ENCODE peak calls at places on chromosomes 7 and 10, in six cellular contexts. One of them, this sample, is unnamed. For H3K36me3 and H3K4me1, the result is how much of the 10 kb centered on the place peaks cover.

GRCh38 chr10:93515963-93516450 is 19.6 kb downstream of the CEP55 start:
- DNase-seq in pancreas: no peak
- DNase-seq in endothelial cell of umbilical vein: no peak
- DNase-seq in CD4-positive, CD25-positive, alpha-beta regulatory T cell: no peak
- DNase-seq in uterus: no peak
- DNase-seq in mesendoderm: no peak
- DNase-seq in this sample: no peak

GRCh38 chr10:18238875-18239485 is 98.8 kb downstream of the CACNB2 start:
- DNase-seq in pancreas: no peak
- DNase-seq in endothelial cell of umbilical vein: peak
- DNase-seq in CD4-positive, CD25-positive, alpha-beta regulatory T cell: peak
- DNase-seq in uterus: no peak
- DNase-seq in mesendoderm: peak
- DNase-seq in this sample: no peak

GRCh38 chr7:80614911-80615310 is 23.5 kb upstream of the CD36 start:
- DNase-seq in pancreas: no peak
- DNase-seq in endothelial cell of umbilical vein: no peak
- DNase-seq in CD4-positive, CD25-positive, alpha-beta regulatory T cell: no peak
- DNase-seq in uterus: no peak
- DNase-seq in mesendoderm: no peak
- DNase-seq in this sample: no peak

GRCh38 chr7:50782376-50783208 is at the start of gene GRB10:
- DNase-seq in pancreas: peak
- DNase-seq in endothelial cell of umbilical vein: peak
- DNase-seq in CD4-positive, CD25-positive, alpha-beta regulatory T cell: no peak
- DNase-seq in uterus: peak
- DNase-seq in mesendoderm: peak
- DNase-seq in this sample: no peak

GRCh38 chr7:128909605-128910568 is 622 bp downstream of the KCP start:
- DNase-seq in pancreas: no peak
- DNase-seq in endothelial cell of umbilical vein: peak
- DNase-seq in CD4-positive, CD25-positive, alpha-beta regulatory T cell: no peak
- DNase-seq in uterus: no peak
- DNase-seq in mesendoderm: peak
- DNase-seq in this sample: no peak

GRCh38 chr10:117411440-117412428 is 36.5 kb upstream of the PDZD8 start:
- DNase-seq in pancreas: no peak
- DNase-seq in endothelial cell of umbilical vein: peak
- DNase-seq in CD4-positive, CD25-positive, alpha-beta regulatory T cell: no peak
- DNase-seq in uterus: no peak
- DNase-seq in mesendoderm: no peak
- DNase-seq in this sample: no peak

GRCh38 chr10:58993480-58994221 is 182.8 kb upstream of the PHYHIPL start:
- DNase-seq in pancreas: no peak
- DNase-seq in endothelial cell of umbilical vein: no peak
- DNase-seq in CD4-positive, CD25-positive, alpha-beta regulatory T cell: no peak
- DNase-seq in uterus: no peak
- DNase-seq in mesendoderm: no peak
- DNase-seq in this sample: no peak

GRCh38 chr7:55063633-55064032 is 44.8 kb downstream of the EGFR start:
- DNase-seq in pancreas: no peak
- DNase-seq in endothelial cell of umbilical vein: no peak
- DNase-seq in CD4-positive, CD25-positive, alpha-beta regulatory T cell: no peak
- DNase-seq in uterus: no peak
- DNase-seq in mesendoderm: peak
- DNase-seq in this sample: no peak

GRCh38 chr10:63412304-63412703 is 53.5 kb downstream of the JMJD1C start:
- DNase-seq in pancreas: no peak
- DNase-seq in endothelial cell of umbilical vein: no peak
- DNase-seq in CD4-positive, CD25-positive, alpha-beta regulatory T cell: no peak
- DNase-seq in uterus: no peak
- DNase-seq in mesendoderm: no peak
- DNase-seq in this sample: no peak

GRCh38 chr10:46522295-46523118 is 34.0 kb downstream of the GPRIN2 start:
- DNase-seq in pancreas: no peak
- DNase-seq in endothelial cell of umbilical vein: no peak
- DNase-seq in CD4-positive, CD25-positive, alpha-beta regulatory T cell: no peak
- DNase-seq in uterus: no peak
- DNase-seq in mesendoderm: no peak
- DNase-seq in this sample: no peak

GRCh38 chr7:75968561-75969001 is 25.8 kb downstream of the TMEM120A start:
- DNase-seq in pancreas: no peak
- DNase-seq in endothelial cell of umbilical vein: no peak
- DNase-seq in CD4-positive, CD25-positive, alpha-beta regulatory T cell: no peak
- DNase-seq in uterus: no peak
- DNase-seq in mesendoderm: no peak
- DNase-seq in this sample: no peak

GRCh38 chr10:17229016-17229716 is 1.1 kb downstream of the VIM start:
- DNase-seq in pancreas: peak
- DNase-seq in endothelial cell of umbilical vein: peak
- DNase-seq in CD4-positive, CD25-positive, alpha-beta regulatory T cell: peak
- DNase-seq in uterus: peak
- DNase-seq in mesendoderm: peak
- DNase-seq in this sample: peak

GRCh38 chr7:17184805-17185689 is 113.4 kb upstream of the AHR start:
- DNase-seq in pancreas: no peak
- DNase-seq in endothelial cell of umbilical vein: peak
- DNase-seq in CD4-positive, CD25-positive, alpha-beta regulatory T cell: no peak
- DNase-seq in uterus: no peak
- DNase-seq in mesendoderm: no peak
- DNase-seq in this sample: no peak

GRCh38 chr10:124233546-124234138 is 140.2 kb upstream of the CHST15 start:
- DNase-seq in pancreas: no peak
- DNase-seq in endothelial cell of umbilical vein: no peak
- DNase-seq in CD4-positive, CD25-positive, alpha-beta regulatory T cell: no peak
- DNase-seq in uterus: no peak
- DNase-seq in mesendoderm: no peak
- DNase-seq in this sample: no peak

GRCh38 chr10:126060232-126060935 is 164.0 kb downstream of the FANK1 start:
- DNase-seq in pancreas: no peak
- DNase-seq in endothelial cell of umbilical vein: peak
- DNase-seq in CD4-positive, CD25-positive, alpha-beta regulatory T cell: no peak
- DNase-seq in uterus: no peak
- DNase-seq in mesendoderm: peak
- DNase-seq in this sample: no peak

GRCh38 chr7:4470246-4470645 is 211.8 kb upstream of the FOXK1 start:
- DNase-seq in pancreas: no peak
- DNase-seq in endothelial cell of umbilical vein: no peak
- DNase-seq in CD4-positive, CD25-positive, alpha-beta regulatory T cell: no peak
- DNase-seq in uterus: no peak
- DNase-seq in mesendoderm: peak
- DNase-seq in this sample: no peak

GRCh38 chr7:63030061-63030460 is 968.6 kb upstream of the ZNF722 start:
- DNase-seq in pancreas: no peak
- DNase-seq in endothelial cell of umbilical vein: no peak
- DNase-seq in CD4-positive, CD25-positive, alpha-beta regulatory T cell: no peak
- DNase-seq in uterus: no peak
- DNase-seq in mesendoderm: no peak
- DNase-seq in this sample: no peak

GRCh38 chr10:102628451-102628911 is 15.8 kb upstream of the TRIM8 start:
- DNase-seq in pancreas: no peak
- DNase-seq in endothelial cell of umbilical vein: peak
- DNase-seq in CD4-positive, CD25-positive, alpha-beta regulatory T cell: no peak
- DNase-seq in uterus: peak
- DNase-seq in mesendoderm: peak
- DNase-seq in this sample: no peak

GRCh38 chr7:32219416-32219815 is 149.2 kb upstream of the PDE1C start:
- DNase-seq in pancreas: no peak
- DNase-seq in endothelial cell of umbilical vein: no peak
- DNase-seq in CD4-positive, CD25-positive, alpha-beta regulatory T cell: no peak
- DNase-seq in uterus: no peak
- DNase-seq in mesendoderm: no peak
- DNase-seq in this sample: no peak

GRCh38 chr10:17802966-17803365 is 6.2 kb upstream of the MRC1 start:
- DNase-seq in pancreas: no peak
- DNase-seq in endothelial cell of umbilical vein: peak
- DNase-seq in CD4-positive, CD25-positive, alpha-beta regulatory T cell: peak
- DNase-seq in uterus: no peak
- DNase-seq in mesendoderm: no peak
- DNase-seq in this sample: no peak

GRCh38 chr7:20441886-20442505 is 111.3 kb downstream of the ITGB8 start:
- DNase-seq in pancreas: no peak
- DNase-seq in endothelial cell of umbilical vein: peak
- DNase-seq in CD4-positive, CD25-positive, alpha-beta regulatory T cell: no peak
- DNase-seq in uterus: no peak
- DNase-seq in mesendoderm: no peak
- DNase-seq in this sample: no peak

GRCh38 chr10:110304780-110305421 is at the start of gene SMNDC1:
- DNase-seq in pancreas: peak
- DNase-seq in endothelial cell of umbilical vein: peak
- DNase-seq in CD4-positive, CD25-positive, alpha-beta regulatory T cell: peak
- DNase-seq in uterus: peak
- DNase-seq in mesendoderm: peak
- DNase-seq in this sample: peak

GRCh38 chr10:119726291-119727261 is 726 bp downstream of the INPP5F start:
- DNase-seq in pancreas: no peak
- DNase-seq in endothelial cell of umbilical vein: peak
- DNase-seq in CD4-positive, CD25-positive, alpha-beta regulatory T cell: peak
- DNase-seq in uterus: no peak
- DNase-seq in mesendoderm: peak
- DNase-seq in this sample: peak

GRCh38 chr7:147607151-147607800 is 983.3 kb upstream of the C7orf33 start:
- DNase-seq in pancreas: no peak
- DNase-seq in endothelial cell of umbilical vein: no peak
- DNase-seq in CD4-positive, CD25-positive, alpha-beta regulatory T cell: no peak
- DNase-seq in uterus: no peak
- DNase-seq in mesendoderm: peak
- DNase-seq in this sample: no peak

GRCh38 chr7:75961194-75961593 is 33.2 kb downstream of the TMEM120A start:
- DNase-seq in pancreas: no peak
- DNase-seq in endothelial cell of umbilical vein: no peak
- DNase-seq in CD4-positive, CD25-positive, alpha-beta regulatory T cell: no peak
- DNase-seq in uterus: no peak
- DNase-seq in mesendoderm: peak
- DNase-seq in this sample: no peak

GRCh38 chr7:139417478-139417877 is 57.8 kb downstream of the LUC7L2 start:
- DNase-seq in pancreas: no peak
- DNase-seq in endothelial cell of umbilical vein: no peak
- DNase-seq in CD4-positive, CD25-positive, alpha-beta regulatory T cell: no peak
- DNase-seq in uterus: no peak
- DNase-seq in mesendoderm: no peak
- DNase-seq in this sample: no peak
- H3K36me3 ChIP-seq in pancreas: under half
- H3K36me3 ChIP-seq in endothelial cell of umbilical vein: under half
- H3K36me3 ChIP-seq in CD4-positive, CD25-positive, alpha-beta regulatory T cell: half or more
- H3K36me3 ChIP-seq in uterus: under half
- H3K36me3 ChIP-seq in mesendoderm: under half
- H3K36me3 ChIP-seq in this sample: under half

GRCh38 chr7:47458486-47458885 is 123.4 kb downstream of the TNS3 start:
- DNase-seq in pancreas: peak
- DNase-seq in endothelial cell of umbilical vein: no peak
- DNase-seq in CD4-positive, CD25-positive, alpha-beta regulatory T cell: no peak
- DNase-seq in uterus: no peak
- DNase-seq in mesendoderm: no peak
- DNase-seq in this sample: no peak

GRCh38 chr7:47456210-47456955 is 125.5 kb downstream of the TNS3 start:
- DNase-seq in pancreas: no peak
- DNase-seq in endothelial cell of umbilical vein: no peak
- DNase-seq in CD4-positive, CD25-positive, alpha-beta regulatory T cell: no peak
- DNase-seq in uterus: no peak
- DNase-seq in mesendoderm: no peak
- DNase-seq in this sample: no peak

GRCh38 chr7:47460251-47460989 is 121.5 kb downstream of the TNS3 start:
- DNase-seq in pancreas: no peak
- DNase-seq in endothelial cell of umbilical vein: no peak
- DNase-seq in CD4-positive, CD25-positive, alpha-beta regulatory T cell: no peak
- DNase-seq in uterus: no peak
- DNase-seq in mesendoderm: no peak
- DNase-seq in this sample: no peak

GRCh38 chr7:47455872-47456185 is 126.1 kb downstream of the TNS3 start:
- DNase-seq in pancreas: no peak
- DNase-seq in endothelial cell of umbilical vein: no peak
- DNase-seq in CD4-positive, CD25-positive, alpha-beta regulatory T cell: no peak
- DNase-seq in uterus: no peak
- DNase-seq in mesendoderm: no peak
- DNase-seq in this sample: no peak

DNA sequence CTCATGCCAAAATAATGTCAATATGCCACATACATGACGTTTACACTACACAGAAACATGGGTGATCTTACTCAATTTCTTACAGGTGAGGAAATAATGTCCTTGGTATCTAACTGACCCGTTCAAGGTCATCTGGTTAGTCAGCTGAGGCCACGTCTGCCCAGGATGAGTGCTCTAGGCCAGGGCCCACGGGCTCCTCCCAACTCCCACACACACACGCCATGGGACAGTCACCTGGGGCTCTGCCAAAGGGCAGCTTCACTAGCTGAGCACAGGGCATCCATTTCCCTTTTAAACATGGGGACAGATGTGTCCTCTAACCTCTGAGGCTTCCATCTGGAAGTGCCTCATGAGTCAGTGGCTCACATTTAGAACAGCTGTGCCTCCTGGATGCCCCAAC is 123.9 kb downstream of the TNS3 start:
- DNase-seq in pancreas: peak
- DNase-seq in endothelial cell of umbilical vein: peak
- DNase-seq in CD4-positive, CD25-positive, alpha-beta regulatory T cell: no peak
- DNase-seq in uterus: peak
- DNase-seq in mesendoderm: no peak
- DNase-seq in this sample: peak
- H3K4me1 ChIP-seq in pancreas: half or more
- H3K4me1 ChIP-seq in endothelial cell of umbilical vein: under half
- H3K4me1 ChIP-seq in CD4-positive, CD25-positive, alpha-beta regulatory T cell: under half
- H3K4me1 ChIP-seq in uterus: under half
- H3K4me1 ChIP-seq in mesendoderm: under half
- H3K4me1 ChIP-seq in this sample: under half

GRCh38 chr10:13117842-13118783 is 18.1 kb downstream of the OPTN start:
- DNase-seq in pancreas: no peak
- DNase-seq in endothelial cell of umbilical vein: no peak
- DNase-seq in CD4-positive, CD25-positive, alpha-beta regulatory T cell: no peak
- DNase-seq in uterus: no peak
- DNase-seq in mesendoderm: no peak
- DNase-seq in this sample: no peak

GRCh38 chr10:13118784-13119133 is 18.8 kb downstream of the OPTN start:
- DNase-seq in pancreas: no peak
- DNase-seq in endothelial cell of umbilical vein: no peak
- DNase-seq in CD4-positive, CD25-positive, alpha-beta regulatory T cell: no peak
- DNase-seq in uterus: no peak
- DNase-seq in mesendoderm: no peak
- DNase-seq in this sample: no peak

GRCh38 chr10:13121500-13121854 is 21.5 kb downstream of the OPTN start:
- DNase-seq in pancreas: no peak
- DNase-seq in endothelial cell of umbilical vein: no peak
- DNase-seq in CD4-positive, CD25-positive, alpha-beta regulatory T cell: no peak
- DNase-seq in uterus: no peak
- DNase-seq in mesendoderm: peak
- DNase-seq in this sample: no peak

GRCh38 chr10:13115832-13116793 is 16.1 kb downstream of the OPTN start:
- DNase-seq in pancreas: no peak
- DNase-seq in endothelial cell of umbilical vein: no peak
- DNase-seq in CD4-positive, CD25-positive, alpha-beta regulatory T cell: peak
- DNase-seq in uterus: no peak
- DNase-seq in mesendoderm: no peak
- DNase-seq in this sample: no peak

GRCh38 chr10:13120786-13121499 is 21.0 kb downstream of the OPTN start:
- DNase-seq in pancreas: no peak
- DNase-seq in endothelial cell of umbilical vein: no peak
- DNase-seq in CD4-positive, CD25-positive, alpha-beta regulatory T cell: no peak
- DNase-seq in uterus: no peak
- DNase-seq in mesendoderm: peak
- DNase-seq in this sample: no peak
- H3K36me3 ChIP-seq in pancreas: under half
- H3K36me3 ChIP-seq in endothelial cell of umbilical vein: under half
- H3K36me3 ChIP-seq in CD4-positive, CD25-positive, alpha-beta regulatory T cell: half or more
- H3K36me3 ChIP-seq in uterus: under half
- H3K36me3 ChIP-seq in mesendoderm: under half
- H3K36me3 ChIP-seq in this sample: under half

GRCh38 chr10:70272925-70273316 is 10.9 kb downstream of the NPFFR1 start:
- DNase-seq in pancreas: no peak
- DNase-seq in endothelial cell of umbilical vein: peak
- DNase-seq in CD4-positive, CD25-positive, alpha-beta regulatory T cell: peak
- DNase-seq in uterus: no peak
- DNase-seq in mesendoderm: no peak
- DNase-seq in this sample: no peak
- H3K4me1 ChIP-seq in pancreas: under half
- H3K4me1 ChIP-seq in endothelial cell of umbilical vein: under half
- H3K4me1 ChIP-seq in CD4-positive, CD25-positive, alpha-beta regulatory T cell: under half
- H3K4me1 ChIP-seq in uterus: under half
- H3K4me1 ChIP-seq in mesendoderm: under half
- H3K4me1 ChIP-seq in this sample: under half